ENCODE peak calls at places on chromosomes 2 and 18, in four cellular contexts. C is left lung, J is neural crest cell, P is omental fat pad. N is an unnamed sample.

GRCh38 chr18:34661464-34662087 is 48.5 kb upstream of the DTNA start:
- DNase-seq in C (no peak), J (no peak), P (no peak), N (no peak)

GRCh38 chr2:28567076-28567471 is 71.2 kb downstream of the PLB1 start:
- DNase-seq in C (no peak), J (no peak), P (no peak), N (peak; percentile 73)

GRCh38 chr2:215920244-215921100 is 92.9 kb downstream of the MREG start:
- DNase-seq in C (no peak), J (peak; percentile 66), P (no peak), N (peak; percentile 72)

GRCh38 chr2:211455225-211455841 is 898.9 kb downstream of the CPS1 start:
- DNase-seq in C (no peak), J (peak; percentile 53), P (no peak), N (peak; percentile 54)

GRCh38 chr2:129935118-129935517 is 44.3 kb upstream of the RAB6C start:
- DNase-seq in C (no peak), J (no peak), P (no peak), N (no peak)

GRCh38 chr2:157810037-157810436 is 66.1 kb downstream of the ACVR1 start:
- DNase-seq in C (no peak), J (no peak), P (no peak), N (no peak)

GRCh38 chr2:178306351-178307073 is 112.2 kb downstream of the OSBPL6 start:
- DNase-seq in C (peak; percentile 23), J (peak; percentile 18), P (no peak), N (peak; percentile 74)

GRCh38 chr2:20418519-20418918 is 28.4 kb upstream of the RHOB start:
- DNase-seq in C (no peak), J (no peak), P (no peak), N (no peak)

GRCh38 chr2:146701183-146701582 is 1143.6 kb upstream of the ACVR2A start:
- DNase-seq in C (no peak), J (no peak), P (no peak), N (no peak)
- TF ChIP-seq CTCF in C (no peak), J (no peak), P (no peak), N (no peak)

GRCh38 chr18:49179222-49179621 is 228.5 kb upstream of the SMAD7 start:
- DNase-seq in C (no peak), J (no peak), P (no peak), N (no peak)

GRCh38 chr18:49177812-49178211 is 227.0 kb upstream of the SMAD7 start:
- DNase-seq in C (no peak), J (no peak), P (no peak), N (no peak)

GRCh38 chr18:49175476-49175875 is 224.7 kb upstream of the SMAD7 start:
- DNase-seq in C (no peak), J (no peak), P (no peak), N (no peak)

GRCh38 chr18:49177071-49177470 is 226.3 kb upstream of the SMAD7 start:
- DNase-seq in C (no peak), J (no peak), P (no peak), N (no peak)

DNA sequence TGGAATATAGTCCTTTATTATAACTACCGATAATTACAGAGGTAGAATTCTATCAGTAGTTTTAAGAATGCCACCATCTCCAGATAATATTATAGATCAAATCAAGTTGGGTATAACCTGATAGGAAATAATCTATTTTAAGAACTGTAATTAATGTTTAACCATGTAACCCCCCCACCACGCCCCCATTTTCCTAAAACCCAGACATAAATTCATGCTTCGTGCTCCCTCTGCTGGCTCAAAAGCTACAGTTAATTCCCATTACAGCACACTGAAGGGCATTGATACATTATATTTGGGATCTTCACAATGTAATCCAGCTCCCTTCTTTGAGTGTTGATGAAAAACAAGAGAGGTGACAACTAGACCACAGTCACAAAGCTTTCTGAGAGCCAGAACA is 228.0 kb upstream of the SMAD7 start:
- DNase-seq in C (no peak), J (no peak), P (no peak), N (peak; percentile 21)
- TF ChIP-seq CTCF in C (peak; percentile 30), J (peak; percentile 68), P (no peak), N (peak; percentile 55)

GRCh38 chr18:5853253-5853652 is 42.1 kb downstream of the TMEM200C start:
- DNase-seq in C (no peak), J (no peak), P (no peak), N (no peak)
- TF ChIP-seq CTCF in C (no peak), J (no peak), P (no peak), N (no peak)

DNA sequence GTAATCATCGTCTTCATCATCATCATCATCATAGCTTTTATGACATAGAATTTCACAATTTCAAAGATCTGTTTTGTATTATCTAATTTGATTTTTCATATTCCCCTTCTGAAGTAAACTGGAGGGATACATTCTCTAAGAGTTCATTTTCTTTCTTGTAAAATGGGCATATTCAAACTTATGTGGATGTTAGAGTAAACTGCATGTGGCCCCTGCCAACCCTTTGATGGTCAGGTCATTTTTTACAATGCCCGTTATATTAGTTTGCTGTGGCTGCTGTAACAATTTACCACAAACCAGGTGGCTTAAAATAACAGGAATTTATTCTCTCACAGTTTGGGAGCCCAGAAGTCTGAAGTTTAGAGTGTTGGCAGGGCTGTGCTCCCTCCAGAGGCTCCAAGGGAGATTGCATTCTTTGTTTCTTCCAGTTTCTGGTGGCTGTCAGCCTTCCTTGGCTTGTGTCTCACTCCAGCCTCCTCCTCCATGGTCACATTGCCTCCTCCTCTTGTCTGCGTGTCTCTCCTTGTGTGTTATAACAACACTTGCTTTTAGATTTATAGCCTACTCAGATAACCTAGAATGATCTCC is 127.5 kb upstream of the MMADHC start:
- DNase-seq in C (no peak), J (no peak), P (no peak), N (no peak)
- TF ChIP-seq CTCF in C (peak; percentile 49), J (peak; percentile 67), P (no peak), N (peak; percentile 68)

GRCh38 chr2:240567137-240567871 is 980 bp upstream of the RNPEPL1 start:
- DNase-seq in C (no peak), J (no peak), P (peak; percentile 23), N (peak; percentile 23)

GRCh38 chr2:240566203-240567136 is 1.8 kb upstream of the RNPEPL1 start:
- DNase-seq in C (peak; percentile 99), J (peak; percentile 73), P (peak; percentile 85), N (peak; percentile 83)

GRCh38 chr2:240569523-240569997 is 1.3 kb downstream of the RNPEPL1 start:
- DNase-seq in C (no peak), J (no peak), P (no peak), N (no peak)

GRCh38 chr2:240568678-240569522 is 616 bp downstream of the RNPEPL1 start:
- DNase-seq in C (peak; percentile 91), J (peak; percentile 24), P (peak; percentile 23), N (peak; percentile 46)

DNA sequence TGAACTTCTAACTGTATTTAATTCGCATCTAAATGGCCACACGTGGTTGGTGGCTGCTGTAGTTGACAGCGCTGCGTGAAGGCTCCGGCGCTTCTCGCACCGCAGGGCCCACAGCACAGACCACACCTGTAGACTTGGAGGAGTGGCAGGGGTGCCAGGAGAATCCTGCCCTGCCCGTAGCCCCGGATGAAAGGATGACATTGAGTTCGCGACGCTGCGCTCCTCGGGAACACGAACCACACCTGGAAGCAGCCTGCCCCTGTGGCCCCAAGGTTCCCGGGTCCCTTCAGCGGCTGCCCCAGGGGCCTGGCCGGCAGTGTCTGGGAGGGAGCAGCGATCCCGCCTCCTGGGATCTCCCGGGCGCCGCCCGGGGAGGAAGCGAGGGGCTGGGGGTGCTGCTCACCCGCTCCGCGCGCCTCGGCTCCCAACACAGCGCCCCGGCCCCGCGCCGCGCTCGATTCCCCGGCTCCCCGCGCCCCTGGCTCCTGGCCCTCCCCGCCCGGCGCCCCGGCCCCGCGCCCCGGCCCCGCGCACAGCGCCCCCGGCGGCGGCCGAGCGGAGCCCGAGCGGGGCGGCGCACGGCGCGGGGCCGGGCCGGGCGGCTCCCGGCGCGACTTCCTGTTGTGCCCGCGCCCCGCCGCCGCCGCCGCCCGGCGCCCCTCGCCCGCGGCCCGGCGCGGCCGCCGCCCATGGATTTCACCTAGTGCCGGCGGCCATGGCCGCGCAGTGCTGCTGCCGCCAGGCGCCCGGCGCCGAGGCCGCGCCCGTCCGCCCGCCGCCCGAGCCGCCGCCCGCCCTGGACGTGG is at the start of gene RNPEPL1:
- DNase-seq in C (peak; percentile 93), J (peak; percentile 35), P (peak; percentile 23), N (peak; percentile 50)
- TF ChIP-seq CTCF in C (no peak), J (peak; percentile 31), P (no peak), N (no peak)

GRCh38 chr2:190994148-190994547 is 19.8 kb downstream of the STAT1 start:
- DNase-seq in C (no peak), J (no peak), P (no peak), N (no peak)

GRCh38 chr2:190996947-190997346 is 17.0 kb downstream of the STAT1 start:
- DNase-seq in C (no peak), J (no peak), P (no peak), N (no peak)

GRCh38 chr2:190999058-190999457 is 14.9 kb downstream of the STAT1 start:
- DNase-seq in C (no peak), J (no peak), P (no peak), N (no peak)

GRCh38 chr2:190997516-190998113 is 16.4 kb downstream of the STAT1 start:
- DNase-seq in C (no peak), J (no peak), P (no peak), N (no peak)

DNA sequence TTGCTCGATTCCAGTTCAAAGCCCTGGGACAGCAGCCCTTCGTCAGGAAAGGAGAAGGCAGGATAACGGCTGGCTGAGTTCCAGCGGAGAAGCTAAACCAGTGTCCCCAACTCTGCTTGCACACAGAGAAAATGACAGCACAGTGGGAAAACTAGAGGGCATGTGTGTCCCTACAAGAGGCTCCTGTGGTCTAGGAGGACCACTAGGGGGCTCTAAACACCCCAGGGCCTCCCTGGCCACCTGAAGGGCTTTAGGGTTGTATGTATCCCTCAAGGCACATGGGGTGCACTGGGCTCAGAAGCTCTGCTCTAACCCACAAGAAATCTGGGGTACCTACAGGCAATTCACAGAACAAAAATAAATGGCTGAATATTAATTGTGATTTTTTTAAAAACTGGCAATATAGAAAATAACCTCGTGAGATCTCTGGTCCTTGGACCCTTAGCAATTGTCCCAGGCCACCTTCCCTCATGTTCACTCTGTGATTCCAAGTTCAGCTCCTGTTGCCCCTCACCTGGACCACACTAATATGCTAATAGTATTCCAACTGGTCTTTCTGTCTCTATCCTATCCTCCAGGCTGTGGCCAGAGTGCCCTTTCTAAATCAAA is 17.5 kb downstream of the STAT1 start:
- DNase-seq in C (no peak), J (no peak), P (no peak), N (peak; percentile 34)
- TF ChIP-seq CTCF in C (peak; percentile 31), J (peak; percentile 65), P (no peak), N (peak; percentile 51)